ENCODE peak calls at places on chromosomes 13 and 19, in five cellular contexts. U is pancreas, D is foreskin fibroblast, P is spleen, S is B cell. L is an unnamed sample.

GRCh38 chr13:25847635-25848616 is 203.9 kb downstream of the SHISA2 start:
- DNase-seq in P (no peak), D (no peak), U (no peak), S (no peak), L (no peak)

GRCh38 chr19:49581007-49581508 is at the start of gene PRRG2:
- DNase-seq in U (peak), S (no peak), P (no peak), D (no peak), L (peak)

GRCh38 chr19:47020132-47020805 is 632 bp downstream of the NPAS1 start:
- DNase-seq in D (peak), S (no peak), P (no peak), U (no peak), L (no peak)

GRCh38 chr13:59459972-59460371 is 703.8 kb downstream of the DIAPH3 start:
- DNase-seq in U (no peak), P (no peak), D (peak), S (no peak), L (no peak)

GRCh38 chr19:53909471-53910169 is 542 bp downstream of the CACNG7 start:
- DNase-seq in S (no peak), U (no peak), P (no peak), D (no peak), L (no peak)

GRCh38 chr13:80217614-80218456 is 123.1 kb downstream of the SPRY2 start:
- DNase-seq in S (no peak), U (no peak), P (no peak), D (no peak), L (peak)

GRCh38 chr19:48874309-48875135 is 2.3 kb downstream of the PPP1R15A start:
- DNase-seq in S (no peak), P (no peak), U (no peak), D (peak), L (no peak)

GRCh38 chr13:28819046-28819747 is 942 bp upstream of the MTUS2 start:
- DNase-seq in P (no peak), S (no peak), U (no peak), D (peak), L (peak)

GRCh38 chr19:19461671-19462622 is 53.4 kb downstream of the TSSK6 start:
- DNase-seq in P (peak), D (peak), S (no peak), U (peak), L (peak)

GRCh38 chr19:6706633-6706958 is 13.9 kb downstream of the C3 start:
- DNase-seq in U (no peak), P (no peak), D (no peak), S (no peak), L (no peak)

GRCh38 chr13:41426047-41426446 is 31.3 kb upstream of the RGCC start:
- DNase-seq in S (no peak), D (no peak), P (no peak), U (no peak), L (no peak)

GRCh38 chr13:41427700-41428099 is 29.6 kb upstream of the RGCC start:
- DNase-seq in S (no peak), D (no peak), U (no peak), P (no peak), L (no peak)

DNA sequence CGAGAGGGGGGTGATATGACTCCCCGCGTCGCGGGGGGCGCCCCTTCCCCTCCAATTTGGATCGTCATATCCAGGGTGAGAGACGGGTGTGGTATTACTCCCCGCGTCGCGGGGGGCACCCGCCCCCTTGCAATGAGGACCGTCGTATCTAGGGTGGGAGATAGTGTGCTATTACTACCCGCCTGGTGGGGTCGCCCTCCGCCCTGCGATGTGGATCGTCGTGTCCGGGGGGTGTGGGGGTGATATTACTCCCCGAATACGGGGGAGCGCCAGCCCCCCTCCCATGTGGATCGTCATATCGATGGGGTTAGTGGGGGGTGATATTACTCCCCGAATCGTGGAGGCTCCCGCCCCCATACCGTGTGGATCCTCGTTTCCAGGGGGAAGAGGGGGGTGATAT is 29.2 kb upstream of the RGCC start:
- DNase-seq in P (peak), S (peak), D (no peak), U (no peak), L (no peak)
- TF ChIP-seq CTCF in P (no peak), S (peak), D (no peak), U (no peak), L (no peak)

DNA sequence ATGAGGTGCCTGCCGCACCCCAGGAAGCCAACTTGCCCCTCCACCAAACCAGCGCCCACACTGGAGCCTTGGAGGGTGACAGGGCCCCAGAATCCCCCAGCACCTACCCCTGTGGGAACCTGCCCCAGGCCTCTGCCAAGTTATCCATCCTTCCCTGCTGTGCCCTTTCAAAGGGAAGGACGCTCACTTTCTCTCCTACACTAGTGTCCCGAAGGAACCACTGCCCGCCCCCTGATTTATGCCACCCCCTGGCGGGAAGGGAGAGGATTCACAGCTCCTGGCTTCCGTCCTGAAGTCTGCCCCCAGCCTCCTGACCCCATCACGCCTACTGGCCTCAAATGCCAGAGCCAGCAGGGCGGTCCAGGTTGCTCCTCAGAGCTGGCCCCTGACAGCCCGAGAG is 1.4 kb downstream of the EVI5L start:
- DNase-seq in P (no peak), S (no peak), D (peak), U (no peak), L (peak)
- TF ChIP-seq CTCF in P (no peak), S (no peak), D (peak), U (no peak), L (peak)

GRCh38 chr13:97359181-97360057 is 74.5 kb upstream of the RAP2A start:
- DNase-seq in D (peak), S (no peak), U (peak), P (no peak), L (peak)
- TF ChIP-seq CTCF in D (peak), S (peak), U (peak), P (peak), L (no peak)

DNA sequence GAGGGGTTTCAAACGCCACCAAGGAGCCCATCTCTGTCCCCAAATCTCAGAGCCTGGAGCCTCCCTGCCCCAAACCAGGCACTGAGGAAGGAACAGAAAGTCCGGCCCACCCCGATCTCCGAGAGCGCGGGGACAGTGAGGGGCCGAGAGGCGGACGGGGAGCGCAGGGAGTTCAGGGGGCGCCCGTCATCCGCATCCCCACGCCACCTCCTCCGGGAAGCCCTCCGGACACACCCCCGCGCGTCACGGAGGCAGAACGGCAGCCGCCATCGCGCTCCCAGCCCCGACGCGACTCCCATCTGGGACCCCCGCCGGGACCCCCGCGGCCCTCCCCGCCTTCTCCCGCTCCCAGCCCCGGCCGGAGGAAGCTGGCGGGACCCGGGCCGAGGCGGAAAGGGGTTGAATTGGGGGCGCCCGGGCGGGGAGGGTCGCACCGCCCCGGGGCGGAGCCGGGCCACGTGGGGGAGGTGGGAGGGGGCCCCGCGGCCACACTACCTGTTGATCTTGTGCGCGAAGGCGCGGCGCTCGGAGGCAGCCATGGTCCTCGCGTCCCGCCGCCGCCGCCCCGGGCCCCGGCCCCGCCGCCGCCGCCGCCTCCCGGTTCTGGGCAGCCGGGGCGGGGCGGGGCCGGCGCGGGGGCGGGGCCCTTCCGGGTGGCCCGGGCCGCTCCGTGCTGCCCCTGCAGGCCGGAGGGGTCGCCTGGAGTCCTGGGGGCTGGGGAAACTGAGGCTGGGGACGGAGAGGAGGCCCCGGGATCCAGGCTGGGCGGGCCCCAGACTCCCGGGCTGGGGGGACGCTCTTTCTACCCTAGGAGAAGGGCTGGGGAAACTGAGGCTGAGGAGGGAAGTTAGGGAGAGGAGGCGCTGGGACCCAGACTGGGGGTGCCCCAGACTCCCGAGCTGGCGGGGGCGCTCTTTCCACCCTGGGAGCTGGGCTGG is at the start of gene DOCK6:
- DNase-seq in S (no peak), P (peak), U (peak), D (peak), L (peak)
- TF ChIP-seq CTCF in S (peak), P (peak), U (no peak), D (peak), L (no peak)

DNA sequence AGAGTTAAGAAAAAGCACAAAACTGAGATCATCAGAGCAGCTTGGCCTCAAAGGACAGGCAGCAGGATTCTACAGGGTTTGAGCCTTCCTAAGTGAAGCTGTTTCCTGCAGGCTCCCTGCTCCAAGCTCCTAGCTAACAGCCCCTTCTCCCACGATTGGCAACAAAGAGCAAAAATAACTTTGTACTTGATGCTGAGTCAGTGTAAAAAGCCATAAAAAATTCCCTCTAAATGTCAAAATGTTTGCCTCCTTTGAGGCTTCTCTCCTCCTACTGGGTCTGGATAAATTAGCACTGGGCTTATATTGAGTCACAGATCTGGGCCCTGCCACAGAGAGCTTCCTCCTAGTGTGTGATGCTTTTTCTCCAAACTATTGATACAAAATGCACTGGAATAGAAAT is 153.3 kb downstream of the TNFRSF19 start:
- DNase-seq in D (peak), U (no peak), S (no peak), P (no peak), L (no peak)
- TF ChIP-seq CTCF in D (no peak), U (no peak), S (no peak), P (no peak), L (no peak)

GRCh38 chr19:5090780-5091575 is 122.1 kb downstream of the KDM4B start:
- DNase-seq in S (no peak), P (no peak), U (no peak), D (peak), L (no peak)
- TF ChIP-seq CTCF in S (no peak), P (no peak), U (no peak), D (no peak), L (no peak)

DNA sequence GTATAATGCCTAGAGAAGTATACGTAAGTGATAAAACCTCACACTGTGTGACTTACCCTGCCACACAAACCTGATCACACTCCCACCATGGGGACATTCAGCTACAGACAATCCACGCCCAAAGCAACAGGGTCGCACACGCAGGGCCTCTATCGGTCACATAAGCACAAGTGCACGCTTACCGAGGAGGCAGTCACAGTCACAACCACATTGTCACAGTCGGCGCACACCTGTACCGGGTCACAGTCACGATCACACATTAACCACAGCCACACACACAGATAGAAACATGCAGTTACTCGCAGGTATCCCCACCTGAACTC is 584 bp downstream of the ZNF566 start:
- DNase-seq in D (peak), U (no peak), S (peak), P (no peak), L (peak)
- TF ChIP-seq CTCF in D (no peak), U (no peak), S (no peak), P (no peak), L (no peak)

L was measured in Calu3.